ENCODE peak calls at places on chromosomes 2 and 18, in five cellular contexts. K, S, M, A and E are unnamed samples. For H3K4me1 and H3K9me3, the result is how much of the 10 kb centered on the place peaks cover.

GRCh38 chr2:158773121-158773520 is 22.0 kb upstream of the DAPL1 start:
- DNase-seq in A (no peak), K (no peak), S (peak), M (no peak), E (no peak)

GRCh38 chr2:45786831-45787357 is 135.4 kb downstream of the PRKCE start:
- DNase-seq in K (no peak), A (no peak), M (no peak), S (no peak), E (no peak)

GRCh38 chr2:197024206-197024605 is 97.7 kb upstream of the PGAP1 start:
- DNase-seq in S (no peak), M (no peak), K (no peak), A (no peak), E (no peak)

GRCh38 chr2:2848621-2849443 is 517.8 kb upstream of the MYT1L start:
- DNase-seq in S (no peak), A (no peak), K (no peak), M (peak), E (no peak)

GRCh38 chr2:10449838-10450691 is 1.9 kb upstream of the ODC1 start:
- DNase-seq in K (no peak), A (no peak), M (no peak), S (no peak), E (no peak)

GRCh38 chr2:186853871-186854435 is 5.0 kb upstream of the ZSWIM2 start:
- DNase-seq in K (no peak), M (no peak), A (no peak), S (peak), E (no peak)

GRCh38 chr2:50751255-50752069 is 280.5 kb downstream of the NRXN1 start:
- DNase-seq in K (no peak), A (no peak), M (no peak), S (no peak), E (no peak)

GRCh38 chr2:46481541-46482193 is 2.3 kb downstream of the TMEM247 start:
- DNase-seq in K (no peak), S (peak), A (no peak), M (no peak), E (no peak)

GRCh38 chr2:143700865-143701264 is 571.6 kb downstream of the ARHGAP15 start:
- DNase-seq in M (no peak), S (no peak), A (no peak), K (no peak), E (no peak)

GRCh38 chr2:202486351-202486750 is 110.2 kb downstream of the BMPR2 start:
- DNase-seq in K (no peak), S (no peak), M (no peak), A (no peak), E (no peak)

GRCh38 chr2:53058526-53058925 is 709.1 kb upstream of the CHAC2 start:
- DNase-seq in K (no peak), S (peak), A (no peak), M (peak), E (no peak)

GRCh38 chr18:46794607-46795006 is 37.8 kb upstream of the ST8SIA5 start:
- DNase-seq in M (no peak), K (no peak), S (no peak), A (no peak), E (no peak)

GRCh38 chr18:63322908-63323634 is 3.5 kb upstream of the BCL2 start:
- DNase-seq in S (peak), K (peak), M (peak), A (peak), E (peak)

GRCh38 chr2:182181381-182181780 is 195.7 kb downstream of the PPP1R1C start:
- DNase-seq in M (no peak), A (no peak), K (no peak), S (no peak), E (no peak)

GRCh38 chr2:105800953-105801635 is 56.4 kb downstream of the NCK2 start:
- DNase-seq in K (no peak), S (no peak), M (no peak), A (no peak), E (no peak)

GRCh38 chr2:56313541-56313940 is 129.8 kb downstream of the CCDC85A start:
- DNase-seq in S (no peak), A (no peak), K (no peak), M (no peak), E (no peak)

GRCh38 chr2:201471732-201472395 is 20.3 kb downstream of the STRADB start:
- DNase-seq in S (peak), M (no peak), A (no peak), K (no peak), E (no peak)

GRCh38 chr18:13257361-13257980 is 38.9 kb downstream of the LDLRAD4 start:
- DNase-seq in K (no peak), A (no peak), M (no peak), S (no peak), E (no peak)

GRCh38 chr2:31812051-31812798 is 198.6 kb downstream of the MEMO1 start:
- DNase-seq in A (peak), S (peak), M (no peak), K (no peak), E (no peak)

GRCh38 chr2:100819365-100820345 is at the start of gene NPAS2:
- DNase-seq in K (peak), M (no peak), A (peak), S (peak), E (no peak)

GRCh38 chr2:32712870-32713269 is 85.0 kb downstream of the TTC27 start:
- DNase-seq in M (no peak), S (peak), K (peak), A (no peak), E (no peak)

GRCh38 chr2:159149786-159150185 is 136.7 kb downstream of the WDSUB1 start:
- DNase-seq in A (no peak), S (no peak), M (no peak), K (no peak), E (no peak)

GRCh38 chr2:180004731-180005130 is 2.4 kb downstream of the CWC22 start:
- DNase-seq in K (no peak), S (peak), M (no peak), A (no peak), E (no peak)

GRCh38 chr2:28608061-28608828 is 112.4 kb downstream of the PLB1 start:
- DNase-seq in K (peak), A (no peak), M (no peak), S (no peak), E (no peak)

GRCh38 chr2:4464607-4465006 is 761.2 kb downstream of the DCDC2C start:
- DNase-seq in A (no peak), K (no peak), M (no peak), S (no peak), E (no peak)

GRCh38 chr2:136131961-136132839 is 14.3 kb upstream of the CXCR4 start:
- DNase-seq in A (no peak), M (no peak), S (no peak), K (no peak), E (peak)

GRCh38 chr2:129936334-129936934 is 43.0 kb upstream of the RAB6C start:
- DNase-seq in S (peak), K (peak), A (peak), M (peak), E (peak)

GRCh38 chr18:78925557-78926242 is 53.9 kb upstream of the SALL3 start:
- DNase-seq in M (no peak), A (no peak), S (no peak), K (no peak), E (no peak)

GRCh38 chr2:160036736-160037135 is 25.7 kb downstream of the PLA2R1 start:
- DNase-seq in A (no peak), M (no peak), S (no peak), K (no peak), E (no peak)

GRCh38 chr2:241926541-241927311 is 57.2 kb downstream of the RTP5 start:
- DNase-seq in M (peak), S (no peak), K (no peak), A (no peak), E (no peak)

GRCh38 chr2:130949954-130950353 is 113.2 kb downstream of the ARHGEF4 start:
- DNase-seq in S (no peak), K (no peak), M (no peak), A (no peak), E (no peak)

GRCh38 chr18:3655254-3655554 is 205.2 kb downstream of the TGIF1 start:
- DNase-seq in S (no peak), K (no peak), A (no peak), M (no peak), E (no peak)

GRCh38 chr18:3654442-3655253 is 204.7 kb downstream of the TGIF1 start:
- DNase-seq in M (no peak), K (no peak), S (no peak), A (no peak), E (no peak)

GRCh38 chr18:3652380-3653262 is 202.6 kb downstream of the TGIF1 start:
- DNase-seq in A (peak), M (peak), S (peak), K (peak), E (no peak)

GRCh38 chr18:3653859-3654441 is 204.0 kb downstream of the TGIF1 start:
- DNase-seq in S (no peak), M (no peak), A (peak), K (no peak), E (no peak)

GRCh38 chr18:3653263-3653858 is 203.4 kb downstream of the TGIF1 start:
- DNase-seq in S (no peak), M (no peak), K (no peak), A (no peak), E (no peak)
- H3K4me1 ChIP-seq in S (under half), M (under half), K (under half), A (half or more), E (under half)

DNA sequence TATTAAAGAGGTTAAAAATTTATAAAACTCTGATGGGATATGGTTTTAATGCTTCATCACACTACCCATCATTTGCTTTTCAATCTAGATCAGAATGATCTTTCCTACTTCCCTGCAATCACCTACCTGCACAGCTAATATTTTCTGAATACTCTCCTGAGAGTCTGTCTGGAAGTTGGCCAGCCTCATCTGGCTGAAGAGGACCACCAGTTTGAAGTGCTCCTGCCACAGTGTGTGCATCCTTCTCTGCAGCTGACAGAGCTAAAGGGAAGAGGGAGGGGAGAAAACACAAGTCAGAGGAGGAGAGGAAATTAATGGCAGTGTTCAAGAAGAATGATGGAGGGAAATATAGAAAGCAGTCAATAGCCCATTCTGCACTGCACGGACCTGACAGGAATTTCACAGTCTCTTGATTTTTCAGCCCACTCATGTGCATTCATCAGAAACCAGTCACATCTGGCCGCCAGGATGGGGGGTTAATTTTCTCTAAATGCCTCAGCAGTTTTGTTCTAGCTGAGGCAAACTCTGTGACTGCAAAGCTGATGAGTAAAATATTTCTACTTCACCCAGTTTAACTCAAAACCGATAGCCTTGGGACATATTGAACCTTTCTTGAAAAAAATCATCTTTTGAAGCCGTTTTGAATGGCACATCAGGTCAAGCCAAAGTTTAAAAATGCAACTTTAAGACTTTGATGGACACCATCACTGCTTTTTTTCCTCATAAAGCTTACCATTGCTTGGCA is 201.8 kb upstream of the KLHL14 start:
- DNase-seq in A (no peak), K (no peak), M (no peak), S (no peak), E (no peak)
- H3K27ac ChIP-seq in A (no peak), K (no peak), M (no peak), S (no peak), E (no peak)

DNA sequence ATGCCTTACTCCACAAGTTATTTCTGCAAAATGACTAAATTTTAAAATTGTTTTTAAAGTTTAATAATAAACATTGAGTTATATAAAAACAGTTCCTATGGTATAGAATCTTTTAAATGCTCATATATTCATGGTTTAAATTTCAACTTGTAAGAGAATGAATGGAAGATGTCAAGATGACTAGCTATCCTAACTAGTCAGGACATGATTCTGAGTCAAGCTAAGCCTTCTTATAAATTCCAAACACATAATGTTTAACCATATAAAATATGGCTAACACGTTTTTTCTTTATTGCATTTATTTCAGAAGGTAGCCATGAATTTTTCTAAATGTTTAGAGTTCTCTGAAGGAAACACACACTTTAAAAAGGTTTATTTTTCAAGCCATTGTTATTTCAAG is 320.4 kb downstream of the CBLN2 start:
- DNase-seq in M (no peak), A (no peak), S (no peak), K (no peak), E (no peak)
- H3K9me3 ChIP-seq in M (under half), A (under half), S (under half), K (under half), E (under half)

GRCh38 chr2:207549145-207549544 is 19.4 kb downstream of the CREB1 start:
- DNase-seq in K (no peak), M (no peak), S (no peak), A (no peak), E (no peak)
- H3K4me1 ChIP-seq in K (under half), M (under half), S (under half), A (under half), E (under half)

GRCh38 chr2:191170773-191171172 is 20.0 kb upstream of the STAT4 start:
- DNase-seq in K (no peak), A (no peak), S (peak), M (no peak), E (no peak)

GRCh38 chr2:191171291-191171690 is 20.5 kb upstream of the STAT4 start:
- DNase-seq in A (no peak), K (no peak), M (no peak), S (peak), E (no peak)

GRCh38 chr2:191170301-191170636 is 19.5 kb upstream of the STAT4 start:
- DNase-seq in S (peak), M (no peak), A (no peak), K (no peak), E (no peak)

GRCh38 chr2:191173206-191173605 is 22.4 kb upstream of the STAT4 start:
- DNase-seq in S (peak), A (no peak), K (no peak), M (no peak), E (no peak)

GRCh38 chr2:191171708-191172355 is 21.0 kb upstream of the STAT4 start:
- DNase-seq in M (no peak), S (peak), K (no peak), A (no peak), E (no peak)
- H3K27ac ChIP-seq in M (no peak), S (peak), K (no peak), A (no peak), E (no peak)